ENCODE peak calls at places on chromosomes 12 and 14, in ten cellular contexts. I, Z, C, E, P, M, B, K, T and J are unnamed samples.

GRCh38 chr12:29073631-29074239 is 75.3 kb upstream of the FAR2 start:
- DNase-seq in C (peak; percentile 76), B (no peak), Z (no peak), K (no peak), M (peak; percentile 67), P (peak; percentile 20), E (no peak), T (peak; percentile 42), I (no peak), J (no peak)

GRCh38 chr12:848519-849191 is 96.3 kb downstream of the WNK1 start:
- DNase-seq in K (no peak), P (peak; percentile 42), Z (no peak), C (no peak), E (no peak), M (peak; percentile 23), B (no peak), T (no peak), I (no peak), J (no peak)

GRCh38 chr12:85835810-85836715 is at the start of gene RASSF9:
- DNase-seq in T (no peak), B (peak; percentile 23), M (peak; percentile 84), I (no peak), Z (peak; percentile 84), P (no peak), E (peak; percentile 77), C (peak; percentile 28), K (peak; percentile 79), J (no peak)

GRCh38 chr14:53842938-53843337 is 113.7 kb downstream of the BMP4 start:
- DNase-seq in B (no peak), Z (no peak), C (no peak), M (peak; percentile 75), E (no peak), T (no peak), I (no peak), P (no peak), K (no peak), J (no peak)

GRCh38 chr14:78710963-78711362 is 540.8 kb downstream of the NRXN3 start:
- DNase-seq in M (no peak), T (no peak), E (no peak), Z (no peak), I (no peak), P (no peak), K (no peak), C (no peak), B (no peak), J (no peak)

GRCh38 chr14:58947816-58948440 is 240.5 kb upstream of the DAAM1 start:
- DNase-seq in M (peak; percentile 3), P (no peak), I (peak; percentile 46), T (no peak), Z (no peak), E (no peak), C (peak; percentile 68), B (no peak), K (no peak), J (no peak)

GRCh38 chr12:6016756-6017155 is 71.7 kb upstream of the ANO2 start:
- DNase-seq in Z (no peak), P (no peak), I (no peak), E (no peak), M (no peak), K (no peak), C (no peak), T (no peak), B (no peak), J (no peak)

GRCh38 chr12:91622981-91623380 is 440.4 kb upstream of the DCN start:
- DNase-seq in E (no peak), I (no peak), T (no peak), K (no peak), P (no peak), M (no peak), Z (no peak), C (no peak), B (no peak), J (no peak)

GRCh38 chr12:52716061-52716460 is 12.7 kb upstream of the KRT77 start:
- DNase-seq in Z (no peak), E (no peak), T (no peak), I (no peak), M (no peak), K (no peak), P (no peak), B (no peak), C (no peak), J (no peak)

DNA sequence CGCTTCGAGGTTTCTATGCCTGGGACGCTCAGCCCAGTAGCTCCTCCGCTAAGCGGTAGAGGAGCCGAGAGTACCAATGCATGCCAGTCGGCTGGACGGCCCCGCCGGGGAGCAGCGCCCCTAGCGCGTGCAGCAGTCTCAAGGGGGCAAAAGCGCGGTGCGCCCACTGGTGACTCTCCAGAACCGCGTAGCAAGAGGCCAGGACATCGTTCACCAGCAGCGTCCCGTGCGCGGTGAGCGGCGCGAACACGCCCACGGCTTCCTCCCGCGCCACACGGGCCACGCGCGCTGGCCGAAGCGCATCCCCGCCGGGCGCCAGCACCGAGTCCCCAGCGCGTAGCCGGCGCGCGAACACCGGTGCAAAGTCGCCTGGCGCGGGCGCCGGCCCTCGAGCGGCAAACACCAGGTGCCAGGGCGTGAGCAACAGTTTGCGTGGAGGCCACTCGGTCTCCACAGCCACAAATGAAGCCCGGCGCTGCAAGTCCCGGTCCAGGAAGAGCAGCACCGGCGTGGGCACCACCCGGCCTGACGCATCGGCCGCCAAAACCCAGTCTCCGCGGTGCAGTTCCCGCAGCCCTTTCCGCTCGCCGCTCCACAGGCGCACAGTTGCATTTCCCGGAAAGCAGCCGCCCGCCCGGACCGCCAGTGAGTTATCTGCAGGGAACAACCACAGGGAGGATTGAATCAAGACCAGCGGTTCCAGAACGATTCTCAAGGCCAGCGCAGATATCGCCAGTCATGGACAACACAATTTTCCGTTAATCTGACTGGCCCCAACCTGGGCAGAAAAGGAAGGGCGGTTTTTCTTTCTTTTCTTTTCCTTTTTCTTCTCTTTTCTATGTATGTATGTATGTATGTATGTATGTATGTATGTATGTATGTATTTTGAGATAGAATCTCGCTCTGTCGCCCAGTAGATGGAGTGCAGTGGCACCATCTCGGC is 4.5 kb downstream of the DHH start:
- DNase-seq in C (peak; percentile 64), K (peak; percentile 72), I (peak; percentile 53), T (no peak), P (no peak), Z (peak; percentile 67), M (peak; percentile 50), E (peak; percentile 52), B (no peak), J (no peak)
- TF ChIP-seq CTCF in C (no peak), K (no peak), I (no peak), T (peak; percentile 84), P (peak; percentile 5), Z (no peak), M (peak; percentile 25), E (no peak), B (peak; percentile 26), J (no peak)

GRCh38 chr12:15173142-15173541 is 48.1 kb downstream of the RERG start:
- DNase-seq in C (no peak), I (no peak), K (no peak), M (no peak), E (no peak), Z (no peak), P (no peak), B (no peak), T (no peak), J (no peak)

GRCh38 chr12:15168279-15168678 is 52.9 kb downstream of the RERG start:
- DNase-seq in P (no peak), Z (no peak), B (no peak), I (no peak), K (no peak), M (no peak), T (no peak), C (no peak), E (no peak), J (no peak)

GRCh38 chr12:15171015-15171646 is 50.1 kb downstream of the RERG start:
- DNase-seq in E (no peak), P (no peak), C (no peak), M (no peak), B (no peak), I (no peak), T (no peak), K (no peak), Z (no peak), J (no peak)

GRCh38 chr12:15172423-15172822 is 48.8 kb downstream of the RERG start:
- DNase-seq in M (no peak), B (no peak), K (no peak), E (no peak), C (no peak), T (no peak), P (no peak), Z (no peak), I (no peak), J (no peak)
- TF ChIP-seq CTCF in M (no peak), B (no peak), K (peak; percentile 18), E (no peak), C (peak; percentile 29), T (no peak), P (no peak), Z (no peak), I (no peak), J (no peak)

GRCh38 chr12:40970320-40970907 is 217.7 kb upstream of the PDZRN4 start:
- DNase-seq in T (no peak), K (no peak), I (no peak), M (peak; percentile 12), P (no peak), E (no peak), C (peak; percentile 79), B (no peak), Z (no peak), J (no peak)
- TF ChIP-seq CTCF in T (no peak), K (no peak), I (no peak), M (no peak), P (no peak), E (no peak), C (peak; percentile 68), B (no peak), Z (no peak), J (no peak)

DNA sequence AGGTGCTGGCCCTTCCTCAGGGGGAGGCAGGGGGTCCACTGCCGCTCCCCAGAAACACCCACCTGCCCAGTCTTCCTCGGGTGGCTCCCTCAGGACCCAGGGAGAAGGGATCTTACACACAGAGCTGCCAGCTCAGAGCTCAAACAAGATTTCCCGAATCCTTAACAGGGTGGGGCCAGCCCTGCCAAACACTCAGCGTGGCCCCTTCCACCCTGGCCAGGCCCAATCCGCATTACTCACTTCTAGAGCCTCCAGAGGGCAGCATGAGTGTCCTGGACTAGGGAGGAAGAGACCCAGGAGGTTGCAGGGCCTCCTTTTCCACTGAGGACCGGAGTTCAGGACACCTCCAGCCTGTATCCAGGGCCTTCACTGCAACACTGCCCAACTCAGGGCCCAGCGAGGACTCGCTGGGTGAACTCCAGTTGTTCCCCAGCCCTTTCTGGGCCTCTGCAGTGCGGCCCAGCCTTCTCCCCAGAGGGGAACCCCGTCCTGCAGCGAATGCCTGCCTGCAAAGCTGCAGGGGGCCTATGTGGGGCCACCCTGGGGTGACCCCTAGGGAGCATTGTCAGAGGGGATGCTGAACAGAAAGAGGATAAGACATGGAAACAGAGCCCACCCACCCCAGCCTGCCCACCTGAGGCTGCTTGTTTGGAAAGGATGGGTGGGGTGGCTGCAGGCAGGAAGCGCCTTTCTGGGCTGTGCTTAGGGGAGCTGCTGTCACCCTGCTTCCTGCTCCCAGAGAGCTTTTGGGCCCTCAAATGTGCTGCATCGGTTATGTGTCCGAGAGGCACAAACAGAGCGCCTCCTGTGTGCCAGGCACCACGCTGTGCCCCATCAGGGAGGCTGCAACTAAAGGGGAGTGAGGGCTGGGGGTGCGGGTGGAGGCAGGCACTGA is 43.8 kb downstream of the CCNK start:
- DNase-seq in B (no peak), K (no peak), P (no peak), T (no peak), C (peak; percentile 65), E (no peak), Z (peak; percentile 45), I (no peak), M (peak; percentile 24), J (no peak)
- TF ChIP-seq CTCF in B (no peak), K (no peak), P (peak; percentile 14), T (peak; percentile 64), C (peak; percentile 27), E (peak; percentile 35), Z (no peak), I (no peak), M (peak; percentile 13), J (no peak)

GRCh38 chr12:122190842-122191668 is 8.1 kb downstream of the LRRC43 start:
- DNase-seq in Z (peak; percentile 80), T (peak; percentile 57), M (peak; percentile 75), B (no peak), I (peak; percentile 86), P (peak; percentile 86), C (peak; percentile 88), K (no peak), E (peak; percentile 57), J (no peak)
- TF ChIP-seq CTCF in Z (peak; percentile 83), T (peak; percentile 95), M (peak; percentile 86), B (no peak), I (peak; percentile 69), P (peak; percentile 87), C (peak; percentile 89), K (peak; percentile 36), E (peak; percentile 70), J (no peak)